ENCODE peak calls at places on chromosomes 11 and 22, in nine cellular contexts. N is PC-3; S is AG08396; B is heart right ventricle; D is effector memory CD8-positive, alpha-beta T cell; I is stimulated activated CD4-positive, alpha-beta T cell treated with anti-CD3 and anti-CD28 coated beads, Interleukin-15, amount 100 ng/mL, for 48 hours; L is nucleus accumbens; W is activated CD4-positive, alpha-beta T cell treated with anti-CD3 and anti-CD28 coated beads for 48 hours; H is AML-193. G is an unnamed sample.
A peak's percentile ranks its signal among the peaks of the same experiment; 100 is the strongest.

GRCh38 chr11:35151241-35151640 is 12.3 kb downstream of the CD44 start:
- DNase-seq in N (no peak), S (no peak), B (no peak), D (no peak), I (no peak), L (no peak), W (no peak), H (no peak), G (no peak)

GRCh38 chr11:44534215-44534711 is 31.2 kb upstream of the CD82 start:
- DNase-seq in N (no peak), S (no peak), B (no peak), D (no peak), I (no peak), L (no peak), W (no peak), H (no peak), G (no peak)

GRCh38 chr11:76153609-76153949 is 52.7 kb downstream of the WNT11 start:
- DNase-seq in N (peak; percentile 88), S (peak; percentile 57), B (no peak), D (no peak), I (no peak), L (no peak), W (no peak), H (no peak), G (no peak)

GRCh38 chr11:66727883-66728759 is 895 bp downstream of the SPTBN2 start:
- DNase-seq in N (no peak), S (no peak), B (no peak), D (no peak), I (no peak), L (no peak), W (no peak), H (no peak), G (no peak)

GRCh38 chr11:72343159-72343756 is 91.1 kb downstream of the CLPB start:
- DNase-seq in N (peak; percentile 40), S (no peak), B (no peak), D (no peak), I (no peak), L (no peak), W (no peak), H (no peak), G (no peak)

GRCh38 chr11:61384271-61385242 is 7.8 kb upstream of the TMEM216 start:
- DNase-seq in N (peak; percentile 41), S (no peak), B (no peak), D (no peak), I (no peak), L (no peak), W (no peak), H (peak; percentile 22), G (no peak)

GRCh38 chr11:46238078-46238966 is 39.1 kb upstream of the CREB3L1 start:
- DNase-seq in N (no peak), S (peak; percentile 82), B (peak; percentile 83), D (peak; percentile 38), I (peak; percentile 41), L (peak; percentile 40), W (peak; percentile 77), H (no peak), G (peak; percentile 52)

GRCh38 chr11:73467505-73467904 is 91.3 kb downstream of the RELT start:
- DNase-seq in N (no peak), S (no peak), B (no peak), D (no peak), I (no peak), L (no peak), W (no peak), H (no peak), G (peak; percentile 10)

GRCh38 chr11:96538104-96538503 is 148.3 kb downstream of the JRKL start:
- DNase-seq in N (no peak), S (no peak), B (no peak), D (no peak), I (no peak), L (no peak), W (no peak), H (no peak), G (no peak)

GRCh38 chr22:46537221-46537945 is at the start of gene CELSR1:
- DNase-seq in N (peak; percentile 55), S (no peak), B (no peak), D (no peak), I (no peak), L (no peak), W (peak; percentile 46), H (no peak), G (no peak)

GRCh38 chr22:19178065-19178658 is 374 bp downstream of the SLC25A1 start:
- DNase-seq in N (peak; percentile 25), S (peak; percentile 64), B (peak; percentile 52), D (peak; percentile 41), I (no peak), L (peak; percentile 33), W (peak; percentile 58), H (no peak), G (peak; percentile 27)

GRCh38 chr11:86818466-86819282 is 18.3 kb downstream of the PRSS23 start:
- DNase-seq in N (peak; percentile 78), S (peak; percentile 60), B (no peak), D (no peak), I (no peak), L (no peak), W (no peak), H (peak; percentile 71), G (no peak)

GRCh38 chr11:111691731-111692130 is 74.5 kb downstream of the PPP2R1B start:
- DNase-seq in N (no peak), S (no peak), B (no peak), D (no peak), I (no peak), L (no peak), W (no peak), H (no peak), G (no peak)

GRCh38 chr11:65885231-65885630 is 3.0 kb downstream of the FIBP start:
- DNase-seq in N (no peak), S (no peak), B (no peak), D (no peak), I (no peak), L (no peak), W (no peak), H (no peak), G (no peak)

GRCh38 chr22:24146791-24147353 is 34.4 kb upstream of the SUSD2 start:
- DNase-seq in N (no peak), S (peak; percentile 86), B (no peak), D (no peak), I (no peak), L (peak; percentile 5), W (no peak), H (no peak), G (no peak)

GRCh38 chr11:66142370-66143263 is 72.5 kb downstream of the PACS1 start:
- DNase-seq in N (peak; percentile 97), S (peak; percentile 29), B (no peak), D (no peak), I (no peak), L (no peak), W (no peak), H (no peak), G (no peak)

GRCh38 chr22:47288640-47289039 is 526.2 kb downstream of the TBC1D22A start:
- DNase-seq in N (no peak), S (no peak), B (no peak), D (no peak), I (no peak), L (no peak), W (no peak), H (no peak), G (no peak)

GRCh38 chr11:20033806-20034205 is 126.5 kb downstream of the DBX1 start:
- DNase-seq in N (no peak), S (no peak), B (no peak), D (no peak), I (no peak), L (no peak), W (no peak), H (no peak), G (no peak)

GRCh38 chr11:47797633-47798032 is 30.5 kb upstream of the FNBP4 start:
- DNase-seq in N (peak; percentile 53), S (peak; percentile 9), B (no peak), D (no peak), I (peak; percentile 30), L (no peak), W (peak; percentile 66), H (no peak), G (no peak)

GRCh38 chr22:50016988-50017700 is 4.6 kb upstream of the IL17REL start:
- DNase-seq in N (no peak), S (no peak), B (no peak), D (no peak), I (peak; percentile 63), L (no peak), W (peak; percentile 85), H (no peak), G (no peak)

GRCh38 chr11:2474059-2474901 is 29.5 kb downstream of the KCNQ1 start:
- DNase-seq in N (no peak), S (no peak), B (no peak), D (no peak), I (no peak), L (no peak), W (no peak), H (no peak), G (no peak)

GRCh38 chr22:46081036-46081830 is 69.1 kb upstream of the PPARA start:
- DNase-seq in N (no peak), S (no peak), B (peak; percentile 25), D (no peak), I (no peak), L (no peak), W (no peak), H (no peak), G (peak; percentile 88)